ENCODE peak calls at places on chromosomes 5 and 9, in ten cellular contexts. Q, N, K, R, E, M, Z, W, D and B are unnamed samples.

GRCh38 chr5:157063776-157064430 is 5.0 kb upstream of the HAVCR1 start:
- DNase-seq in Q (no peak), R (no peak), E (no peak), N (no peak), M (no peak), D (no peak), K (no peak), W (no peak), Z (no peak), B (no peak)

GRCh38 chr9:138104251-138105122 is 226.9 kb downstream of the CACNA1B start:
- DNase-seq in N (no peak), Q (peak), K (peak), Z (no peak), W (no peak), M (no peak), E (no peak), D (no peak), R (no peak), B (no peak)

GRCh38 chr5:146515473-146516150 is 378 bp downstream of the GPR151 start:
- DNase-seq in R (no peak), E (no peak), N (no peak), M (no peak), W (peak), D (no peak), Z (no peak), K (no peak), Q (no peak), B (no peak)

GRCh38 chr5:173202266-173202875 is 32.6 kb downstream of the NKX2-5 start:
- DNase-seq in M (no peak), E (no peak), D (no peak), W (no peak), R (no peak), K (no peak), Z (no peak), N (no peak), Q (no peak), B (no peak)

GRCh38 chr5:117089001-117089400 is 514.4 kb upstream of the SEMA6A start:
- DNase-seq in K (no peak), D (no peak), E (no peak), Z (no peak), W (no peak), R (no peak), N (no peak), M (no peak), Q (no peak), B (no peak)

GRCh38 chr5:79081779-79082178 is 12.2 kb downstream of the BHMT2 start:
- DNase-seq in M (no peak), D (no peak), N (no peak), E (no peak), K (no peak), Z (no peak), W (no peak), Q (no peak), R (no peak), B (no peak)

GRCh38 chr5:170296036-170296934 is 1.3 kb downstream of the LCP2 start:
- DNase-seq in D (no peak), M (no peak), Q (no peak), K (no peak), N (no peak), Z (no peak), W (no peak), E (no peak), R (no peak), B (no peak)

GRCh38 chr9:129609486-129610192 is 11.3 kb downstream of the C9orf50 start:
- DNase-seq in D (no peak), E (no peak), R (peak), N (peak), W (no peak), K (peak), Z (no peak), Q (peak), M (no peak), B (peak)

GRCh38 chr5:133347039-133347438 is 265.3 kb downstream of the FSTL4 start:
- DNase-seq in K (no peak), D (no peak), M (no peak), R (no peak), Q (no peak), E (no peak), N (no peak), W (no peak), Z (no peak), B (peak)

GRCh38 chr9:4102078-4102477 is 197.8 kb downstream of the GLIS3 start:
- DNase-seq in D (no peak), N (no peak), Z (no peak), K (no peak), R (no peak), W (no peak), Q (no peak), M (peak), E (no peak), B (no peak)

GRCh38 chr9:91711755-91712591 is 238.1 kb downstream of the ROR2 start:
- DNase-seq in Z (no peak), Q (peak), E (no peak), N (no peak), D (no peak), W (no peak), M (peak), K (no peak), R (no peak), B (peak)

GRCh38 chr5:59133801-59134261 is 551.0 kb downstream of the RAB3C start:
- DNase-seq in Q (no peak), M (peak), R (no peak), W (no peak), N (no peak), E (no peak), D (no peak), K (no peak), Z (no peak), B (peak)

GRCh38 chr5:14810941-14811573 is 60.5 kb downstream of the ANKH start:
- DNase-seq in Q (no peak), K (no peak), R (no peak), W (no peak), M (no peak), Z (peak), N (no peak), D (no peak), E (no peak), B (peak)

GRCh38 chr5:139268364-139269202 is 25.0 kb upstream of the MATR3 start:
- DNase-seq in R (no peak), E (no peak), N (no peak), Z (no peak), W (no peak), D (no peak), M (no peak), Q (no peak), K (no peak), B (no peak)

GRCh38 chr5:76625087-76625860 is 2.1 kb upstream of the F2RL2 start:
- DNase-seq in Z (no peak), Q (no peak), K (no peak), R (no peak), D (no peak), E (no peak), M (no peak), N (no peak), W (no peak), B (no peak)

GRCh38 chr9:114456929-114457328 is 48.3 kb downstream of the WHRN start:
- DNase-seq in R (no peak), E (no peak), Z (no peak), Q (no peak), K (no peak), N (no peak), W (no peak), D (no peak), M (no peak), B (no peak)